ENCODE peak calls at places on chromosome 12, in eight cellular contexts. X, V, H, I, J, F, P and U are unnamed samples.

GRCh38 chr12:44574586-44574985 is 301.5 kb downstream of the NELL2 start:
- DNase-seq in X (no peak), V (no peak), H (no peak), I (no peak), J (no peak), F (no peak), P (no peak), U (no peak)

GRCh38 chr12:30691122-30691879 is 4.4 kb downstream of the IPO8 start:
- DNase-seq in X (peak), V (no peak), H (no peak), I (peak), J (no peak), F (no peak), P (no peak), U (no peak)

GRCh38 chr12:124415064-124415463 is 120.2 kb downstream of the RFLNA start:
- DNase-seq in X (no peak), V (no peak), H (no peak), I (no peak), J (no peak), F (no peak), P (no peak), U (no peak)

GRCh38 chr12:24709201-24709600 is 239.7 kb downstream of the BCAT1 start:
- DNase-seq in X (no peak), V (no peak), H (no peak), I (peak), J (no peak), F (no peak), P (no peak), U (no peak)

GRCh38 chr12:56333197-56333678 is 562 bp downstream of the PAN2 start:
- DNase-seq in X (no peak), V (no peak), H (peak), I (no peak), J (no peak), F (no peak), P (no peak), U (no peak)

GRCh38 chr12:118402251-118402650 is 25.9 kb downstream of the SUDS3 start:
- DNase-seq in X (no peak), V (no peak), H (no peak), I (peak), J (no peak), F (no peak), P (no peak), U (no peak)

GRCh38 chr12:104632724-104633181 is 176.0 kb downstream of the CHST11 start:
- DNase-seq in X (no peak), V (no peak), H (no peak), I (peak), J (no peak), F (no peak), P (no peak), U (no peak)

GRCh38 chr12:16605666-16606116 is 271 bp downstream of the LMO3 start:
- DNase-seq in X (peak), V (no peak), H (no peak), I (peak), J (no peak), F (no peak), P (no peak), U (no peak)

GRCh38 chr12:14185441-14186192 is 179.9 kb upstream of the ATF7IP start:
- DNase-seq in X (peak), V (no peak), H (peak), I (peak), J (peak), F (no peak), P (peak), U (no peak)

GRCh38 chr12:9214536-9214935 is 6.3 kb upstream of the PZP start:
- DNase-seq in X (no peak), V (no peak), H (no peak), I (no peak), J (no peak), F (no peak), P (no peak), U (no peak)

GRCh38 chr12:121800694-121801600 is 2.9 kb upstream of the SETD1B start:
- DNase-seq in X (peak), V (peak), H (peak), I (peak), J (peak), F (peak), P (no peak), U (peak)

GRCh38 chr12:104638218-104638617 is 181.5 kb downstream of the CHST11 start:
- DNase-seq in X (no peak), V (no peak), H (no peak), I (no peak), J (no peak), F (no peak), P (no peak), U (no peak)

GRCh38 chr12:52058631-52059324 is 7.5 kb downstream of the NR4A1 start:
- DNase-seq in X (no peak), V (no peak), H (peak), I (peak), J (peak), F (no peak), P (no peak), U (peak)

GRCh38 chr12:15274561-15274967 is 47.7 kb upstream of the PTPRO start:
- DNase-seq in X (no peak), V (peak), H (peak), I (no peak), J (peak), F (no peak), P (no peak), U (no peak)

GRCh38 chr12:93415723-93416464 is 25.9 kb downstream of the UBE2N start:
- DNase-seq in X (no peak), V (no peak), H (no peak), I (peak), J (no peak), F (no peak), P (no peak), U (no peak)

GRCh38 chr12:26878661-26879119 is 45.7 kb upstream of the ITPR2 start:
- DNase-seq in X (no peak), V (peak), H (peak), I (no peak), J (peak), F (peak), P (peak), U (peak)

GRCh38 chr12:29830391-29830790 is 46.6 kb upstream of the TMTC1 start:
- DNase-seq in X (no peak), V (no peak), H (no peak), I (no peak), J (no peak), F (no peak), P (no peak), U (no peak)

GRCh38 chr12:3048540-3048939 is 28.6 kb upstream of the TSPAN9 start:
- DNase-seq in X (no peak), V (no peak), H (no peak), I (no peak), J (no peak), F (no peak), P (no peak), U (no peak)

GRCh38 chr12:118980407-118981014 is 830 bp upstream of the SRRM4 start:
- DNase-seq in X (no peak), V (no peak), H (no peak), I (no peak), J (no peak), F (no peak), P (no peak), U (no peak)

GRCh38 chr12:1842183-1842904 is 22.0 kb downstream of the LRTM2 start:
- DNase-seq in X (peak), V (peak), H (no peak), I (no peak), J (peak), F (no peak), P (no peak), U (no peak)

GRCh38 chr12:70606001-70606400 is 31.2 kb downstream of the PTPRB start:
- DNase-seq in X (no peak), V (no peak), H (no peak), I (peak), J (no peak), F (no peak), P (no peak), U (no peak)

GRCh38 chr12:76628745-76629144 is 69.2 kb upstream of the OSBPL8 start:
- DNase-seq in X (no peak), V (no peak), H (no peak), I (no peak), J (no peak), F (no peak), P (no peak), U (no peak)

GRCh38 chr12:131075194-131075593 is 121.5 kb downstream of the ADGRD1 start:
- DNase-seq in X (no peak), V (no peak), H (no peak), I (no peak), J (no peak), F (no peak), P (no peak), U (no peak)

GRCh38 chr12:70449074-70449757 is 83.1 kb downstream of the KCNMB4 start:
- DNase-seq in X (no peak), V (no peak), H (no peak), I (peak), J (no peak), F (no peak), P (no peak), U (no peak)

GRCh38 chr12:91893476-91893875 is 252.2 kb downstream of the BTG1 start:
- DNase-seq in X (no peak), V (no peak), H (peak), I (no peak), J (no peak), F (no peak), P (no peak), U (no peak)

GRCh38 chr12:5171701-5172100 is 128.0 kb downstream of the KCNA5 start:
- DNase-seq in X (peak), V (no peak), H (peak), I (peak), J (peak), F (no peak), P (no peak), U (no peak)

GRCh38 chr12:101957251-101957650 is 79.9 kb downstream of the DRAM1 start:
- DNase-seq in X (no peak), V (no peak), H (no peak), I (peak), J (no peak), F (no peak), P (no peak), U (no peak)

GRCh38 chr12:109732321-109733305 is 19.0 kb downstream of the FAM222A start:
- DNase-seq in X (no peak), V (peak), H (no peak), I (no peak), J (peak), F (no peak), P (no peak), U (peak)

GRCh38 chr12:18072723-18073122 is 17.3 kb downstream of the RERGL start:
- DNase-seq in X (no peak), V (no peak), H (no peak), I (no peak), J (no peak), F (no peak), P (no peak), U (no peak)

GRCh38 chr12:54749191-54749818 is 101.1 kb upstream of the DCD start:
- DNase-seq in X (peak), V (no peak), H (peak), I (peak), J (no peak), F (no peak), P (no peak), U (no peak)

GRCh38 chr12:113010701-113011100 is 32.4 kb downstream of the OAS2 start:
- DNase-seq in X (no peak), V (no peak), H (no peak), I (no peak), J (no peak), F (no peak), P (no peak), U (no peak)

GRCh38 chr12:15662303-15662980 is 126.7 kb downstream of the EPS8 start:
- DNase-seq in X (no peak), V (no peak), H (no peak), I (peak), J (no peak), F (no peak), P (no peak), U (no peak)

GRCh38 chr12:2052861-2053674 is at the start of gene CACNA1C:
- DNase-seq in X (peak), V (no peak), H (peak), I (peak), J (peak), F (peak), P (no peak), U (peak)

GRCh38 chr12:89884365-89884915 is 175.8 kb upstream of the ATP2B1 start:
- DNase-seq in X (no peak), V (no peak), H (no peak), I (peak), J (no peak), F (no peak), P (no peak), U (no peak)

GRCh38 chr12:26831959-26832816 is 806 bp downstream of the ITPR2 start:
- DNase-seq in X (peak), V (peak), H (peak), I (peak), J (peak), F (peak), P (peak), U (peak)

GRCh38 chr12:52337054-52337453 is 15.9 kb upstream of the KRT83 start:
- DNase-seq in X (no peak), V (no peak), H (no peak), I (no peak), J (no peak), F (no peak), P (no peak), U (no peak)

GRCh38 chr12:112130461-112130998 is 5.2 kb downstream of the TRAFD1 start:
- DNase-seq in X (peak), V (no peak), H (no peak), I (peak), J (no peak), F (no peak), P (no peak), U (no peak)

GRCh38 chr12:40216516-40217288 is 8.1 kb upstream of the LRRK2 start:
- DNase-seq in X (peak), V (peak), H (no peak), I (no peak), J (no peak), F (no peak), P (no peak), U (no peak)
- TF ChIP-seq POLR2A in X (no peak), V (peak), H (no peak), I (no peak), J (no peak), F (no peak), P (no peak), U (no peak)

GRCh38 chr12:64010069-64010686 is 165.7 kb downstream of the SRGAP1 start:
- DNase-seq in X (no peak), V (no peak), H (no peak), I (peak), J (no peak), F (no peak), P (no peak), U (no peak)

GRCh38 chr12:64008596-64008995 is 164.1 kb downstream of the SRGAP1 start:
- DNase-seq in X (no peak), V (no peak), H (no peak), I (no peak), J (no peak), F (no peak), P (no peak), U (no peak)

GRCh38 chr12:64007853-64008252 is 163.4 kb downstream of the SRGAP1 start:
- DNase-seq in X (no peak), V (no peak), H (no peak), I (peak), J (no peak), F (no peak), P (no peak), U (no peak)

GRCh38 chr12:64006211-64006610 is 161.7 kb downstream of the SRGAP1 start:
- DNase-seq in X (no peak), V (no peak), H (no peak), I (peak), J (no peak), F (no peak), P (no peak), U (no peak)

GRCh38 chr12:64009321-64010068 is 165.0 kb downstream of the SRGAP1 start:
- DNase-seq in X (no peak), V (no peak), H (no peak), I (no peak), J (no peak), F (no peak), P (no peak), U (no peak)
- TF ChIP-seq POLR2A in X (no peak), V (no peak), H (no peak), I (no peak), J (no peak), F (no peak), P (no peak), U (no peak)

GRCh38 chr12:120457133-120457532 is 10.9 kb downstream of the GATC start:
- DNase-seq in X (peak), V (no peak), H (no peak), I (no peak), J (no peak), F (no peak), P (no peak), U (no peak)
- TF ChIP-seq POLR2A in X (no peak), V (no peak), H (no peak), I (no peak), J (no peak), F (no peak), P (no peak), U (no peak)

DNA sequence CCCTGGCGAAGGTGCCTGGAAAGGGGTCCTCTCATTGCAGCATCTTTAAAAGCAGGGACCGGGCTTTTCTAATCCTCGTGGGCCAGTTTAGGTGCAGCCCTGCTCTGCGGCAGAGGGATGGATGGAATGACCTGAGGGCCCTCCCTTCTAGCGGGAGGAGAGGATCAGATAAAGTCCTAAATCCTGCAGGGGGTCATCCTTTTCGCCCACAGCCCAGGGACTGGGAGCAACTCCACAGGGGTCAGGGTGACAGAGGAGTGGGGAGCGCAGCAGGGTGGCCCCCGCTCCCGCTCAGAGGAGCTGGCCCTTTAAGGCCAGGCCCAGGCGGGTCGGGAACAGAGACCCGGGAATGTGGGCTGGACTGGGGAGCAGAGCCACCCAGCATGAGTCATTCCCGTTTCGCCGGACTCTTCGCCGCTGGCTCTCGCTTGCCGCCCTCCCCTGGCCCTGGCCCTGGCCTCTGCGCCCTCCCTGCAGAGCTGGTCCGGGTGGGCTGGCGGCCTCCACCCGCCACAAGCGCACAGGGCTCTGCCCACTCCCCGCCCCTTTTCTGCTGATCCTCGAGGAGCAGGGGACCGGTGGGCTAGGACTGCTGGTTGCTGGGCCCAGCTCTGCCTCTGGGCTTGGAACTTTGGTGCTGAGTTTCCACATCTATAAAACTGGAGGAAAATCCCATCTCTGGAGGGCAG is 92.9 kb downstream of the NINJ2 start:
- DNase-seq in X (no peak), V (peak), H (peak), I (peak), J (peak), F (peak), P (no peak), U (peak)
- TF ChIP-seq POLR2A in X (no peak), V (peak), H (no peak), I (no peak), J (peak), F (no peak), P (peak), U (peak)

DNA sequence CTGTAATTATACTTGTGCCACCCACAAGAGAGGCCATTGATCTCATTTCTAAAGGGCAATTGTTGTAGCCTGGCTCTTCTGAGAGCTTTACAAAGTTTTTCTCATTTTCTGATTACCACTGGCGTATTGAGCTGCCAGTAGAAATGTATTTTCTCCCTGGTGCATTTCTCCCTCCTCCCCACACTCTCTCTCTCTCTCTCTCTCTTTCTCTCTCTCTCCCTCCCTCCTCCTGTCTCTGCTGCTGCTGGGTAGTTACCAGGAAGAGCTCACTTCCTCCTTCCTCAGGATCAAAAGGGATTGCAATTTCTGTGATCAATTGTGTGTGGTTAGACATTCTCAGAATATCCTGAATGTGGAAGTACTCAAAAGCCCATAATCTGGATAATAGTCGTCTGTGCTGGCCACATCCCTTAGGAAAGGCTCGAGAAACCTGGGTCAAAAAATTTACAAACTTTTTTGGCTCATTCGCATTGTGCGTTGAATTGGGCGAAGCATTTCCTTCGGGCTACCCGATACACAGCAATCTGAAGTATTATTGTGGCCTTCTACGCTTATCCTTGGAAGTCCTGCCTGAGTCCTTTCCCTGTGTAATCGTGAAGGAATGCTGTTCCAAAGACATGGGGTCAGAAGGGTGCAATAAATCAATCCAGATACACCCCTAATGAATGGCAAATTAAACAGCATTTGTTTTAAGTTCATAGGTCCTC is 254.8 kb downstream of the MSRB3 start:
- DNase-seq in X (peak), V (no peak), H (no peak), I (peak), J (no peak), F (no peak), P (no peak), U (no peak)
- TF ChIP-seq POLR2A in X (no peak), V (no peak), H (no peak), I (no peak), J (no peak), F (no peak), P (no peak), U (no peak)

GRCh38 chr12:45729233-45730115 is at the start of gene ARID2:
- DNase-seq in X (peak), V (peak), H (peak), I (peak), J (peak), F (peak), P (peak), U (peak)
- TF ChIP-seq POLR2A in X (peak), V (peak), H (no peak), I (no peak), J (peak), F (no peak), P (no peak), U (peak)

GRCh38 chr12:95072900-95073697 is at the start of gene NR2C1:
- DNase-seq in X (peak), V (peak), H (peak), I (peak), J (peak), F (peak), P (peak), U (peak)
- TF ChIP-seq POLR2A in X (peak), V (peak), H (peak), I (peak), J (peak), F (no peak), P (no peak), U (peak)

DNA sequence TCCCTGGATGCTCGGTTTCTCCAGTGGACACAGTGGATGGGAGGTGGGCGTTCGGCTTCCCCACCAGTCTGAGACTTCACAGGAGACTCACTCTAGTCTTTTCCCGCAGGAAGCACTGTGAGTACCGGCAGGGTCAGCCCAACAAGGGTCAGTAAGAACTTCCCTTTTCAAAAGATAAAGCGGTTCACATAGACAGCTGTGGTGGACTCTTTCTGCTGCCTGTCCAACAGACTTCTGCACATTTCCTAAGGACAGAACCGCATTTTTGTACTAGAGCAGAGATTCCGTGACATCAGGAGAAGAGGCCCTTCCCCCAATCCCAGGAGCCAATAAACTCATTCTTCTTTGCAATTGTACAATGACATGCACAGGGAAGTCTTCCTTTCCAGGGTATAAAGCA is 10.4 kb downstream of the LTBR start:
- DNase-seq in X (no peak), V (no peak), H (no peak), I (no peak), J (no peak), F (no peak), P (no peak), U (no peak)
- TF ChIP-seq POLR2A in X (no peak), V (no peak), H (no peak), I (no peak), J (peak), F (no peak), P (no peak), U (no peak)